ENCODE peak calls at places on chromosomes 13 and 19, in eight cellular contexts. X is cardiac muscle cell, A is PC-9, W is left ventricle myocardium inferior, T is lung, S is tibial artery, B is Panc1, Y is left lung. E is an unnamed sample.

GRCh38 chr19:47362321-47362720 is 13.2 kb downstream of the DHX34 start:
- DNase-seq in B (no peak), W (no peak), X (no peak), S (no peak), T (no peak), A (no peak), Y (no peak), E (no peak)

GRCh38 chr19:10899171-10899653 is 27.9 kb downstream of the CARM1 start:
- DNase-seq in A (peak), B (no peak), W (peak), X (no peak), S (no peak), T (peak), Y (peak), E (peak)

GRCh38 chr19:2011169-2011568 is 4.3 kb downstream of the BTBD2 start:
- DNase-seq in Y (no peak), B (no peak), X (no peak), T (no peak), W (no peak), S (no peak), A (no peak), E (no peak)

GRCh38 chr19:32018014-32018413 is 327.4 kb upstream of the ZNF507 start:
- DNase-seq in A (no peak), W (no peak), T (no peak), X (peak), S (no peak), B (no peak), Y (no peak), E (no peak)

GRCh38 chr13:34926513-34926912 is 15.6 kb upstream of the NBEA start:
- DNase-seq in W (no peak), S (no peak), T (no peak), A (no peak), Y (no peak), X (peak), B (no peak), E (peak)

GRCh38 chr19:10517361-10517759 is at the start of gene S1PR5:
- DNase-seq in Y (no peak), B (no peak), A (no peak), W (no peak), S (no peak), T (no peak), X (no peak), E (no peak)

GRCh38 chr13:69264362-69265334 is 843.0 kb upstream of the ATXN8OS start:
- DNase-seq in S (no peak), T (no peak), W (no peak), X (no peak), Y (no peak), A (no peak), B (no peak), E (no peak)

GRCh38 chr19:29117926-29118325 is 95.0 kb downstream of the UQCRFS1 start:
- DNase-seq in S (peak), T (no peak), A (no peak), X (peak), Y (no peak), W (no peak), B (no peak), E (no peak)

GRCh38 chr19:29376855-29377354 is 148.9 kb upstream of the VSTM2B start:
- DNase-seq in W (no peak), Y (no peak), S (peak), X (no peak), A (no peak), T (peak), B (no peak), E (no peak)

GRCh38 chr13:49053215-49053614 is 77.5 kb downstream of the FNDC3A start:
- DNase-seq in W (no peak), Y (no peak), S (no peak), X (no peak), T (no peak), B (no peak), A (no peak), E (no peak)

GRCh38 chr19:6017576-6017975 is 39.6 kb upstream of the RANBP3 start:
- DNase-seq in W (no peak), T (no peak), B (no peak), Y (no peak), X (no peak), S (no peak), A (no peak), E (no peak)

GRCh38 chr19:6015841-6016545 is 38.1 kb upstream of the RANBP3 start:
- DNase-seq in T (no peak), X (no peak), B (no peak), W (no peak), A (no peak), Y (no peak), S (no peak), E (no peak)

GRCh38 chr19:6020972-6021805 is 43.2 kb upstream of the RANBP3 start:
- DNase-seq in A (no peak), T (no peak), B (no peak), Y (peak), S (no peak), W (no peak), X (no peak), E (peak)

GRCh38 chr19:6020166-6020967 is 42.4 kb upstream of the RANBP3 start:
- DNase-seq in W (no peak), B (no peak), X (peak), S (no peak), A (no peak), Y (peak), T (no peak), E (peak)

GRCh38 chr19:6018786-6019185 is 40.8 kb upstream of the RANBP3 start:
- DNase-seq in W (no peak), T (no peak), B (no peak), A (no peak), S (no peak), X (no peak), Y (peak), E (no peak)
- TF ChIP-seq CTCF in W (no peak), T (no peak), B (no peak), A (no peak), S (no peak), X (peak), Y (no peak), E (no peak)

GRCh38 chr19:41784337-41785239 is 11.8 kb upstream of the CEACAM3 start:
- DNase-seq in B (no peak), Y (no peak), T (no peak), W (no peak), A (no peak), X (no peak), S (no peak), E (no peak)

GRCh38 chr19:41785653-41786052 is 10.7 kb upstream of the CEACAM3 start:
- DNase-seq in T (peak), S (no peak), B (no peak), A (peak), Y (peak), W (no peak), X (peak), E (peak)
- H3K4me3 ChIP-seq in T (no peak), S (no peak), B (no peak), A (no peak), Y (no peak), W (no peak), X (no peak), E (no peak)

DNA sequence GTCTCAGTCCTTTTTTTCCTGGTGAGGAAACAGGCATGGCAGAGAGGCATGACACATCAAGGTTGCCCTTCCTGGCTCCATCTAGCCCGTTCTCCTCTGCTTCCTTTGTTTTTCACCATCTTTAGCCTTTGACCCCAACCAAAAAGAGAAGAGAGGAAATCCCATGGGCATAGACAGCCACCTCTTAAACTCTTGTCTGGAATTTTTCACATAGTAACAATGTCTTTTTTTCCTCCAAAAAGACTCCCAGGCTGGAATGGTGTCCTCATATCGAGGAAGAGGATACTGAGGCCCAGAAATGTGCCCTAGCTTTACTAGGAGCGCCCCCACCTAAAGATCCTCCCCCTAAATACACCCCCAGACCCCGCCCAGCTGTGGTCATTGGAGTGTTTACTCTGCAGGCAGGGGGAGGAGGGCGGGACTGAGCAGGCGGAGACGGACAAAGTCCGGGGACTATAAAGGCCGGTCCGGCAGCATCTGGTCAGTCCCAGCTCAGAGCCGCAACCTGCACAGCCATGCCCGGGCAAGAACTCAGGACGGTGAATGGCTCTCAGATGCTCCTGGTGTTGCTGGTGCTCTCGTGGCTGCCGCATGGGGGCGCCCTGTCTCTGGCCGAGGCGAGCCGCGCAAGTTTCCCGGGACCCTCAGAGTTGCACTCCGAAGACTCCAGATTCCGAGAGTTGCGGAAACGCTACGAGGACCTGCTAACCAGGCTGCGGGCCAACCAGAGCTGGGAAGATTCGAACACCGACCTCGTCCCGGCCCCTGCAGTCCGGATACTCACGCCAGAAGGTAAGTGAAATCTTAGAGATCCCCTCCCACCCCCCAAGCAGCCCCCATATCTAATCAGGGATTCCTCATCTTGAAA is at the start of gene GDF15:
- DNase-seq in T (peak), A (peak), Y (peak), W (peak), B (no peak), S (peak), X (peak), E (peak)
- TF ChIP-seq CTCF in T (no peak), A (peak), Y (peak), W (peak), B (peak), S (peak), X (peak), E (peak)

DNA sequence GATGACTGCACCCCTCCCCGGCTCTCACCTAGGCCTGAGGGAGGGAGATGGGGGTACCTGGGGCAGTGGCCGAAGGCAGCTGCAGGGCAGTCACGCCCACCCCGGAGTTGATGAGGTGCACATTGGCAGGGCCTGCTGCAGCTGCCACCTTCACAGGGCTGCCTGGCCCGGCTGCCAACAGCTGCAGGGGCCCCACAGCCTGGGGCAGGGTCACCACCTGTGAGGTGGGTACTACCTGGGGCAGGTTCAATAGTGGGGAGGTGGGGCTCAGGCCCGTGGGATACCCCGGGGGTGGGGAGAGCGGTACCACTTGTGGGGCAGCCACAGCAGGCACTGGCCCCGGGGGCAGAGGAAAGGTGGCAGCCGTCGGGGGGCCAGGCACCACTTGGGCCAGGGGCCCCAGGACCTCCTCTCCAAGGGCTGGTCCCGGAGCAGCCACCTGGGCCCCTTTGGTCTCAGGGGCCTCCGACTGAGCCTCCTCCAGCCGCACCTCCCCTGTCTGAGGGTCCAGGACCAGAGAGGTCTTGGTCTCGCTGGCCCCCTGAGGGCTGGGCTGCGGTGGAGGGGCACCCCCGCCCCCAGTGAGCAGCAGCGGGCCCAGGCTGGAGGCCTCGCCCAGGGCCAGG is 2.6 kb downstream of the SIX5 start:
- DNase-seq in Y (no peak), A (no peak), W (no peak), T (no peak), S (peak), B (no peak), X (no peak), E (no peak)
- H3K4me3 ChIP-seq in Y (peak), A (peak), W (peak), T (no peak), S (peak), B (peak), X (peak), E (peak)